ENCODE peak calls at places on chromosomes 13 and 19, in eight cellular contexts. M, J, F, H, L, Z, T and Q are unnamed samples.

GRCh38 chr13:94188173-94188869 is 291.2 kb downstream of the DCT start:
- DNase-seq in M (peak; percentile 38), J (no peak), F (no peak), H (no peak), L (no peak), Z (no peak), T (no peak), Q (no peak)

GRCh38 chr19:6828698-6829633 is 56.5 kb downstream of the VAV1 start:
- DNase-seq in M (peak; percentile 97), J (no peak), F (no peak), H (peak; percentile 11), L (peak; percentile 51), Z (peak; percentile 73), T (no peak), Q (no peak)

GRCh38 chr13:80237646-80238045 is 103.3 kb downstream of the SPRY2 start:
- DNase-seq in M (no peak), J (no peak), F (peak; percentile 10), H (no peak), L (no peak), Z (no peak), T (no peak), Q (no peak)

GRCh38 chr19:55723491-55723890 is 14.7 kb downstream of the NLRP9 start:
- DNase-seq in M (no peak), J (no peak), F (no peak), H (no peak), L (no peak), Z (no peak), T (no peak), Q (no peak)

GRCh38 chr19:36169084-36169760 is 17.0 kb upstream of the COX7A1 start:
- DNase-seq in M (no peak), J (no peak), F (no peak), H (peak; percentile 17), L (no peak), Z (no peak), T (no peak), Q (no peak)

GRCh38 chr19:42965204-42965603 is 28.2 kb upstream of the PSG7 start:
- DNase-seq in M (no peak), J (no peak), F (peak; percentile 50), H (no peak), L (peak; percentile 45), Z (no peak), T (no peak), Q (no peak)

GRCh38 chr19:30385666-30386065 is 13.5 kb downstream of the ZNF536 start:
- DNase-seq in M (no peak), J (no peak), F (no peak), H (no peak), L (no peak), Z (no peak), T (no peak), Q (no peak)

GRCh38 chr13:111153977-111154332 is 38.8 kb downstream of the ARHGEF7 start:
- DNase-seq in M (no peak), J (no peak), F (peak; percentile 26), H (no peak), L (peak; percentile 38), Z (no peak), T (peak; percentile 68), Q (no peak)

GRCh38 chr19:33392341-33393285 is 19.1 kb downstream of the CEBPG start:
- DNase-seq in M (no peak), J (peak; percentile 38), F (no peak), H (peak; percentile 74), L (no peak), Z (no peak), T (peak; percentile 55), Q (no peak)

GRCh38 chr13:72782717-72783116 is 784 bp downstream of the PIBF1 start:
- DNase-seq in M (no peak), J (no peak), F (peak; percentile 35), H (no peak), L (no peak), Z (peak; percentile 6), T (no peak), Q (no peak)

GRCh38 chr13:44906758-44907157 is 82.5 kb downstream of the NUFIP1 start:
- DNase-seq in M (no peak), J (peak; percentile 20), F (peak; percentile 55), H (peak; percentile 31), L (no peak), Z (no peak), T (no peak), Q (no peak)

GRCh38 chr19:6047256-6047655 is 63.0 kb downstream of the RFX2 start:
- DNase-seq in M (no peak), J (no peak), F (no peak), H (no peak), L (no peak), Z (no peak), T (no peak), Q (no peak)

GRCh38 chr13:113125506-113126264 is 3.1 kb downstream of the F10 start:
- DNase-seq in M (no peak), J (no peak), F (no peak), H (no peak), L (no peak), Z (no peak), T (no peak), Q (no peak)

DNA sequence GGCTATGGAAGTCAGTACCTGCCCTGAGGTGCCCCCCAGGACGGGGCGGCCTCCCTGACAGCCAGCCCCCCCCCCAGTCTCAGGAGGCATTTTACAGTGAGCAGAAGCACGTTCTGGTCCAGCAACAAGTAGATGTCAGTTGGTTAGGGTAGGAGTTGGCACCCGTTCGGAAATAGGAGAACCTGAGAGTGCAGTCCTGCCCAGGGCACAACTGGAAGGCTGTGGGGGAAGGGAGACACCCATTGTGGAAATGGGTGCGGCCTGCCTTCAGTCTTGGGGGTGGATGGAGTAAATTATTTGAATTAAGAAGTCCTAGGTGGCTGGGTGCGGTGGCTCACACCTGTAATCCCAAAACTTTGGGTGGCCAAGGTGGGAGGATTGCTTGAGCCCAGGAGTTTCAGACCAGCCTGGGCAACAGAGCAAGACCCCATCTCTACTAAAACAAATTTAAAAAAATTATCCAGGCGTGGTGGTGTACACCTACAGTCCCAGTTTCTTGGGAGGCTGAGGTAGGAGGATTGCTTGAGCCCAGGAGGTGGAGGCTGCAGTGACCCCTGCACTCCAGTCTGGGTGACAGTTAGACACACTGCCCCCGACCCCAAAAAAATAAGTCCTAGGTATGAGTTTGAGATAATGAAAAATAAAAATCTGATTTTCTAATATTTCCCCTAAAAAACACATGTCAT is 1.2 kb downstream of the CIRBP start:
- DNase-seq in M (no peak), J (no peak), F (no peak), H (no peak), L (no peak), Z (no peak), T (no peak), Q (no peak)
- TF ChIP-seq CTCF in M (no peak), J (no peak), F (no peak), H (no peak), L (no peak), Z (no peak), T (no peak), Q (no peak)

GRCh38 chr19:9323557-9323918 is 441 bp upstream of the ZNF559 start:
- DNase-seq in M (peak; percentile 80), J (peak; percentile 48), F (peak; percentile 82), H (peak; percentile 49), L (peak; percentile 44), Z (peak; percentile 85), T (peak; percentile 34), Q (peak; percentile 67)

GRCh38 chr19:9324584-9324962 is 594 bp downstream of the ZNF559 start:
- DNase-seq in M (no peak), J (no peak), F (no peak), H (no peak), L (peak; percentile 4), Z (no peak), T (no peak), Q (no peak)

GRCh38 chr19:9321338-9321737 is 2.6 kb upstream of the ZNF559 start:
- DNase-seq in M (no peak), J (no peak), F (no peak), H (no peak), L (no peak), Z (no peak), T (no peak), Q (no peak)

GRCh38 chr19:9329999-9330398 is 6.0 kb downstream of the ZNF559 start:
- DNase-seq in M (no peak), J (no peak), F (no peak), H (no peak), L (no peak), Z (no peak), T (no peak), Q (no peak)

DNA sequence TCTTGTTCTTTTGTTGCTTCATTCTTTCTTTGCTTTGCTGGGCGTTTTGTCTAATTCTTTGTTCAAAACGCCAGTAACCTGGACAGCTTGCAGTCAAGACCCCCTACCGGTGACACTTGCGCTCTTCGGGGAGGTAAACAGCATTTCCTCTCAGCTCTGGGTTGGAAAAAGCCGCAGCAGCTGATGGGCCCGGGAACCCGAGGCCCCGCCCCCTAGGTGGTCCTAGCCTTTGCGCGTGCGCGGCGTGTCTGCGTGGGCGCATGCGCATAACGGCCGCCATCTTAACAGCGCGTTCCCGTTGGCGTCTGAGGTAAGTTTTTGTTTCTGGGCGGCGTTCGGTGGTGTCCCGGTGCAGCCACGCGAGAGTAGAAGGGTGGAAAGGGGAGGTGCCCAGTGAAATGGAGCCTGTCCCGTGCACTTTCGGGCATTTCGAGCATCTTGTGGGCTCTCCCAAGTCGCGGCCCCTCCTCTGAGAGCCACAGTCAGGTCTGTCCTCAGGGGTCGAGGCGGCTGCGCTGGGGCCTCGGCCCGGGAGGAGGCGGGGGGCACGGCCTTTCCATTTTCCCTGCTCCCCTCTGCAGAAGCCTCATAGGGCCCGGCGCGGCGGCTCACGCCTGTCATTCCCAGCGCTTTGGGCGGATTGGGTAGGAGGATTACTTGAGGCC is at the start of gene ZNF559:
- DNase-seq in M (peak; percentile 95), J (peak; percentile 88), F (peak; percentile 92), H (peak; percentile 94), L (peak; percentile 97), Z (peak; percentile 97), T (peak; percentile 96), Q (peak; percentile 38)
- TF ChIP-seq CTCF in M (peak; percentile 59), J (peak; percentile 40), F (peak; percentile 28), H (no peak), L (peak; percentile 27), Z (peak; percentile 31), T (peak; percentile 59), Q (peak; percentile 39)

GRCh38 chr13:23579072-23579885 is 9.1 kb downstream of the TNFRSF19 start:
- DNase-seq in M (peak; percentile 92), J (peak; percentile 93), F (peak; percentile 75), H (peak; percentile 95), L (peak; percentile 86), Z (peak; percentile 96), T (peak; percentile 92), Q (no peak)
- TF ChIP-seq CTCF in M (peak; percentile 14), J (no peak), F (no peak), H (no peak), L (no peak), Z (no peak), T (no peak), Q (no peak)

GRCh38 chr13:43306364-43306763 is 283.0 kb downstream of the DNAJC15 start:
- DNase-seq in M (no peak), J (no peak), F (no peak), H (no peak), L (no peak), Z (no peak), T (no peak), Q (no peak)

GRCh38 chr13:43307221-43307920 is 284.0 kb downstream of the DNAJC15 start:
- DNase-seq in M (no peak), J (no peak), F (peak; percentile 18), H (no peak), L (no peak), Z (no peak), T (no peak), Q (peak; percentile 32)

GRCh38 chr13:43309301-43309700 is 285.9 kb downstream of the DNAJC15 start:
- DNase-seq in M (no peak), J (no peak), F (peak; percentile 45), H (no peak), L (no peak), Z (no peak), T (no peak), Q (no peak)

GRCh38 chr13:43305416-43305815 is 282.0 kb downstream of the DNAJC15 start:
- DNase-seq in M (no peak), J (no peak), F (peak; percentile 27), H (no peak), L (no peak), Z (no peak), T (no peak), Q (no peak)

GRCh38 chr13:43307921-43308433 is 284.6 kb downstream of the DNAJC15 start:
- DNase-seq in M (no peak), J (peak; percentile 80), F (peak; percentile 92), H (peak; percentile 70), L (peak; percentile 38), Z (peak; percentile 72), T (peak; percentile 45), Q (peak; percentile 63)
- TF ChIP-seq CTCF in M (no peak), J (no peak), F (peak; percentile 4), H (no peak), L (no peak), Z (no peak), T (no peak), Q (no peak)